ENCODE peak calls at places on chromosomes 5 and 9, in nine cellular contexts. C, H, V, F, M, X, S, L and A are unnamed samples.

GRCh38 chr5:109529520-109529919 is 119.7 kb upstream of the PJA2 start:
- DNase-seq in L (peak; percentile 29), S (no peak), V (no peak), F (peak; percentile 66), X (no peak), H (peak; percentile 82), C (no peak), M (peak; percentile 36), A (peak; percentile 64)

GRCh38 chr5:14399054-14399657 is 182.4 kb upstream of the OTULINL start:
- DNase-seq in M (peak; percentile 74), H (no peak), F (peak; percentile 69), L (peak; percentile 86), V (no peak), C (no peak), S (peak; percentile 21), X (peak; percentile 54), A (peak; percentile 83)

GRCh38 chr9:34990908-34991832 is 1.6 kb downstream of the DNAJB5 start:
- DNase-seq in M (no peak), C (no peak), L (no peak), H (no peak), S (no peak), F (no peak), V (no peak), X (no peak), A (no peak)

GRCh38 chr5:140131967-140132409 is 6.3 kb downstream of the IGIP start:
- DNase-seq in F (peak; percentile 97), V (no peak), S (peak; percentile 33), X (peak; percentile 14), M (peak; percentile 97), H (peak; percentile 91), C (no peak), L (peak; percentile 87), A (peak; percentile 95)

GRCh38 chr5:86029308-86029707 is 588.4 kb upstream of the COX7C start:
- DNase-seq in L (no peak), V (no peak), F (no peak), M (no peak), S (no peak), X (no peak), H (no peak), C (no peak), A (no peak)

GRCh38 chr5:112420111-112420864 is 1.2 kb upstream of the EPB41L4A start:
- DNase-seq in S (peak; percentile 56), M (peak; percentile 5), H (peak; percentile 92), L (peak; percentile 64), F (peak; percentile 33), V (peak; percentile 80), C (peak; percentile 30), X (peak; percentile 89), A (peak; percentile 59)

GRCh38 chr9:134891016-134891589 is 10.5 kb downstream of the FCN2 start:
- DNase-seq in S (no peak), F (peak; percentile 2), L (no peak), H (no peak), X (no peak), V (no peak), C (no peak), M (no peak), A (peak; percentile 23)

GRCh38 chr5:88172847-88173758 is 95.5 kb downstream of the TMEM161B start:
- DNase-seq in V (no peak), X (no peak), F (peak; percentile 7), H (no peak), L (no peak), S (no peak), M (peak; percentile 5), C (no peak), A (no peak)

GRCh38 chr5:143148461-143149170 is 254.9 kb downstream of the NR3C1 start:
- DNase-seq in C (no peak), L (peak; percentile 72), X (no peak), V (no peak), F (peak; percentile 52), H (peak; percentile 45), M (peak; percentile 76), S (no peak), A (peak; percentile 89)

GRCh38 chr9:124629600-124629999 is 122.4 kb upstream of the NR5A1 start:
- DNase-seq in L (peak; percentile 68), H (no peak), M (peak; percentile 76), X (no peak), S (no peak), C (no peak), V (no peak), F (peak; percentile 83), A (peak; percentile 73)

GRCh38 chr9:108622467-108622866 is 233.3 kb downstream of the ACTL7B start:
- DNase-seq in X (no peak), V (no peak), S (no peak), M (peak; percentile 11), H (no peak), L (peak; percentile 67), F (peak; percentile 89), C (no peak), A (peak; percentile 54)

GRCh38 chr9:1929722-1930621 is 85.2 kb upstream of the SMARCA2 start:
- DNase-seq in M (no peak), F (no peak), X (no peak), H (no peak), S (no peak), C (no peak), V (no peak), L (no peak), A (no peak)

GRCh38 chr9:94920439-94920951 is 194.0 kb downstream of the AOPEP start:
- DNase-seq in V (no peak), X (peak; percentile 35), M (peak; percentile 63), C (no peak), S (no peak), H (no peak), L (no peak), F (peak; percentile 74), A (peak; percentile 80)

GRCh38 chr5:107817951-107818350 is 147.2 kb upstream of the EFNA5 start:
- DNase-seq in S (no peak), L (no peak), C (no peak), V (no peak), F (no peak), M (no peak), X (no peak), H (no peak), A (no peak)

GRCh38 chr5:163770625-163771024 is 265.2 kb downstream of the MAT2B start:
- DNase-seq in F (no peak), C (no peak), X (no peak), S (no peak), H (no peak), M (no peak), V (no peak), L (no peak), A (no peak)

DNA sequence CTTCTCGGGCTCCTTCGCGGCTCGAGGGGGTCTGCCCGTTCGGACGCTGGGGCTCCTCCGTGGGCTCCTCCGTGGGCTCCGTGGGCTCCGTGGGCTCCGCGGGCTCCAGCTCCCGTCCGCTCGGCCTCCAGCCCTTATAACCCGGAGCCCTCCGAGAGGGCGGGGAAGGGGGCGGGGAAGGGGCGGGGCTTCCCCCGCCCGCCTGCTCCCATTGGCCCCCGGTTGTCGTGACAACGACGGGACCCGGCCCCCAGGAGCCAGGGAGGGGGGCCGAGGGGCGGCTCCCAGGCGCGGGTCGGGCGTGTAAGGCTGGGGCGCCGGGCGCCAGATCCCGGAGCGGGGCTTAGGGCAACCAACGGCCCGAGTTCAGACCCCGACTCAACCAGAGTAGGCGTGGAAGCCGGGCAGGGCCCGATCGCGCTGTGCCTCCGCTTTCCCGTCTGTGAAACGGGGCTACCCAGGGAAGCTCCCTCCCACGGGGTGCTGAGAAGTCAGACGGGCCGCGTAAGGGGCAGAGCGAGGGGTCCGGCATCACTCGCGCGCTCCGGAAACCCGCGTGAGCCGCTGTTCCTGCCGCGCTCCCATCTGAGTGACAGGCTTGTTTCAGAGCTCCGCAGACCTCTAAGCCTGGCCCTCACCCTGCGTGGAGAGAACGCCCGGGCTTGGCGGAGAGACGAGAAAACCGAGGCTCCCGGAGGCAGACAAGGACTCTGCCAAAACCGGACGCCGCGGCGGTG is at the start of gene GFPT2:
- DNase-seq in F (peak; percentile 73), L (peak; percentile 84), V (peak; percentile 80), C (peak; percentile 75), M (peak; percentile 64), S (no peak), H (peak; percentile 85), X (peak; percentile 90), A (peak; percentile 90)
- H3K4me3 ChIP-seq in F (peak within 1 kb of the TSS; percentile 65), L (peak within 1 kb of the TSS; percentile 82), V (peak within 1 kb of the TSS; percentile 78), C (peak within 1 kb of the TSS; percentile 70), M (peak within 1 kb of the TSS; percentile 83), S (peak within 1 kb of the TSS; percentile 74), H (peak within 1 kb of the TSS; percentile 59), X (peak within 1 kb of the TSS; percentile 63), A (peak within 1 kb of the TSS; percentile 89)

GRCh38 chr9:114389612-114390368 is 2.0 kb upstream of the AKNA start:
- DNase-seq in H (peak; percentile 22), C (no peak), F (no peak), V (no peak), M (no peak), S (no peak), L (no peak), X (no peak), A (no peak)
- H3K4me3 ChIP-seq in H (no peak overlapping the region), C (peak overlapping the region; percentile 98), F (no peak overlapping the region), V (no peak overlapping the region), M (no peak overlapping the region), S (no peak overlapping the region), L (no peak overlapping the region), X (no peak overlapping the region), A (no peak overlapping the region)

DNA sequence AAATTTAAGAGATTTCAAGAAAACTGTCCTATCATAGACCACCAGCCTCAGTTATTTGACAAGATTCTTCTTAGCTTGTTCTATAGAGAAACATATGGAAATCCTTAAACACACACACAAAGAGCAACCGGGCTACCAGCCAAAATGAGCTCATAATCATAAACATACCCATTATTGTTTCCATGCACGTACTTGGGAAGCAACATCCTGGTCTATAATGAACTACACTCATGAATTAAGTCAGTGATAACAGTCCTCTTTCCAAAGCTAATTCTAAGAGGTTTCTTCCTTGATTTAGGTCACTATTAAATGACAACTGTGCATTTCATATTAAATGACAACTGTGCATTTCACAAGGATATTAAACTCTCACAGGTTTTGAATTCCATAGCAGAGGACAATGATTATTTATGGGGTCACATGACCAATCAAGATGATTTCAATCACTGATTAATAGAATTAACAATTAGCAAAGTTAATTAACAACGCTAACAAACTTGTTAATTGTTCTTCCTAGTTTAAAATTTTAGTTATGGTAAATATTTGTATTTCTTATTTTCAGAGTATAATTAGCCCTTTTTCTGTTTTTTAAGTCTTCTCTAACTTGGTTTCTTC is 77.0 kb downstream of the OXCT1 start:
- DNase-seq in L (peak; percentile 78), C (no peak), X (no peak), M (peak; percentile 93), H (no peak), V (no peak), S (no peak), F (peak; percentile 76), A (peak; percentile 82)
- H3K4me3 ChIP-seq in L (no peak overlapping the region), C (no peak overlapping the region), X (no peak overlapping the region), M (no peak overlapping the region), H (no peak overlapping the region), V (no peak overlapping the region), S (no peak overlapping the region), F (no peak overlapping the region), A (no peak overlapping the region)

GRCh38 chr5:35781181-35781580 is 75.5 kb upstream of the IL7R start:
- DNase-seq in F (peak; percentile 38), X (no peak), L (no peak), M (peak; percentile 68), V (no peak), H (no peak), C (no peak), S (no peak), A (no peak)
- H3K4me3 ChIP-seq in F (no peak overlapping the region), X (no peak overlapping the region), L (no peak overlapping the region), M (no peak overlapping the region), V (no peak overlapping the region), H (no peak overlapping the region), C (peak overlapping the region; percentile 30), S (no peak overlapping the region), A (no peak overlapping the region)

GRCh38 chr5:52181403-52181802 is 606.3 kb upstream of the ITGA1 start:
- DNase-seq in V (no peak), X (no peak), M (no peak), S (no peak), L (no peak), F (no peak), C (no peak), H (no peak), A (no peak)
- H3K4me3 ChIP-seq in V (no peak overlapping the region), X (no peak overlapping the region), M (no peak overlapping the region), S (no peak overlapping the region), L (no peak overlapping the region), F (no peak overlapping the region), C (no peak overlapping the region), H (no peak overlapping the region), A (no peak overlapping the region)